ENCODE peak calls at places on chromosomes 13 and 19, in ten cellular contexts. E is heart right ventricle; P is left cardiac atrium; O is stimulated activated CD8-positive, alpha-beta memory T cell treated with anti-CD3 and anti-CD28 coated beads, Interleukin-2, amount 100 ng/mL, for 1 hour; Q is fibroblast of gingiva; K is hippocampal formation; Z is SHP77; L is BJ; N is activated naive CD8-positive, alpha-beta T cell treated with anti-CD3 and anti-CD28 coated beads, Interleukin-2, amount 50 U/mL, for 16 hours; D is GM23248. C is an unnamed sample.
A peak's percentile ranks its signal among the peaks of the same experiment; 100 is the strongest.

GRCh38 chr13:95677564-95678386 is 836 bp downstream of the DNAJC3 start:
- DNase-seq in E (peak; percentile 51), P (no peak), O (no peak), Q (peak; percentile 12), K (no peak), Z (no peak), L (no peak), N (no peak), D (peak; percentile 65), C (no peak)

GRCh38 chr13:113742000-113742441 is 17.0 kb upstream of the TMEM255B start:
- DNase-seq in E (no peak), P (peak; percentile 59), O (no peak), Q (peak; percentile 61), K (no peak), Z (peak; percentile 76), L (no peak), N (no peak), D (peak; percentile 84), C (no peak)

GRCh38 chr19:58095328-58095727 is 2.7 kb downstream of the ZSCAN18 start:
- DNase-seq in E (no peak), P (no peak), O (no peak), Q (no peak), K (no peak), Z (no peak), L (no peak), N (no peak), D (no peak), C (no peak)

GRCh38 chr13:48526269-48526668 is 6.6 kb downstream of the RCBTB2 start:
- DNase-seq in E (no peak), P (no peak), O (no peak), Q (no peak), K (no peak), Z (no peak), L (no peak), N (no peak), D (no peak), C (no peak)

GRCh38 chr19:37220383-37220782 is 2.4 kb downstream of the ZNF383 start:
- DNase-seq in E (no peak), P (no peak), O (no peak), Q (no peak), K (no peak), Z (no peak), L (no peak), N (no peak), D (no peak), C (no peak)

GRCh38 chr19:38402623-38402966 is 298 bp upstream of the FAM98C start:
- DNase-seq in E (no peak), P (no peak), O (no peak), Q (no peak), K (no peak), Z (no peak), L (no peak), N (no peak), D (no peak), C (no peak)

GRCh38 chr19:30017172-30017571 is 75.1 kb downstream of the URI1 start:
- DNase-seq in E (no peak), P (no peak), O (no peak), Q (no peak), K (no peak), Z (no peak), L (no peak), N (no peak), D (no peak), C (no peak)

GRCh38 chr13:32468502-32469147 is 40.7 kb upstream of the N4BP2L1 start:
- DNase-seq in E (no peak), P (no peak), O (no peak), Q (no peak), K (no peak), Z (no peak), L (no peak), N (no peak), D (no peak), C (no peak)